ENCODE peak calls at places on chromosomes 2 and 18, in four cellular contexts. W is vagina, Z is HTR-8/SVneo, V is NCI-H748 treated with DMSO at 0.1 percent for 48 hours. T is an unnamed sample.
A peak's percentile ranks its signal among the peaks of the same experiment; 100 is the strongest.

GRCh38 chr2:142037744-142038143 is 93.1 kb downstream of the LRP1B start:
- DNase-seq in W (no peak), Z (no peak), V (no peak), T (no peak)

GRCh38 chr2:232487385-232488096 is at the start of gene ECEL1:
- DNase-seq in W (no peak), Z (no peak), V (peak; percentile 9), T (no peak)

GRCh38 chr2:228697456-228697855 is 516.0 kb upstream of the SPHKAP start:
- DNase-seq in W (no peak), Z (no peak), V (no peak), T (no peak)

GRCh38 chr2:199467462-199467822 is 9.7 kb upstream of the SATB2 start:
- DNase-seq in W (no peak), Z (no peak), V (no peak), T (no peak)

GRCh38 chr18:13401404-13401803 is 182.8 kb downstream of the LDLRAD4 start:
- DNase-seq in W (no peak), Z (no peak), V (no peak), T (no peak)

GRCh38 chr2:71072492-71072891 is 4.0 kb downstream of the NAGK start:
- DNase-seq in W (no peak), Z (no peak), V (no peak), T (no peak)

GRCh38 chr2:65276604-65277003 is 49.0 kb downstream of the ACTR2 start:
- DNase-seq in W (no peak), Z (no peak), V (no peak), T (no peak)

GRCh38 chr2:163652741-163653140 is 83.1 kb downstream of the FIGN start:
- DNase-seq in W (no peak), Z (no peak), V (no peak), T (no peak)

GRCh38 chr2:223896751-223897320 is 48.3 kb downstream of the WDFY1 start:
- DNase-seq in W (no peak), Z (no peak), V (no peak), T (no peak)

GRCh38 chr2:33354981-33355380 is 121.5 kb upstream of the RASGRP3 start:
- DNase-seq in W (no peak), Z (no peak), V (no peak), T (no peak)

T was measured in NCI-H774.